ENCODE peak calls at places on chromosomes 5 and 9, in eight cellular contexts. K is cardiac fibroblast, U is stomach, S is AG04450, B is astrocyte of the spinal cord, V is DND-41, L is mammary epithelial cell, P is foreskin fibroblast. H is an unnamed sample.

GRCh38 chr5:34923694-34924461 is 5.5 kb upstream of the DNAJC21 start:
- DNase-seq in U (no peak), P (peak; percentile 82), K (peak; percentile 76), L (peak; percentile 91), B (peak; percentile 94), V (no peak), S (peak; percentile 57), H (peak; percentile 24)

GRCh38 chr5:1195916-1196315 is 5.5 kb upstream of the SLC6A19 start:
- DNase-seq in V (no peak), L (no peak), U (no peak), S (no peak), B (no peak), K (no peak), P (no peak), H (no peak)

GRCh38 chr5:157516016-157516415 is 56.0 kb downstream of the NIPAL4 start:
- DNase-seq in S (peak; percentile 53), U (no peak), P (peak; percentile 59), K (peak; percentile 69), V (no peak), L (peak; percentile 82), B (peak; percentile 91), H (no peak)

GRCh38 chr9:71769175-71770165 is 1.2 kb upstream of the CEMIP2 start:
- DNase-seq in K (peak; percentile 41), P (peak; percentile 41), S (no peak), V (peak; percentile 29), U (peak; percentile 89), L (peak; percentile 77), B (peak; percentile 35), H (peak; percentile 33)

GRCh38 chr9:34612788-34613390 is 992 bp upstream of the RPP25L start:
- DNase-seq in S (no peak), K (peak; percentile 79), U (peak; percentile 78), B (peak; percentile 67), L (peak; percentile 88), P (peak; percentile 66), V (peak; percentile 68), H (peak; percentile 81)

GRCh38 chr9:16532681-16533450 is 337.6 kb downstream of the BNC2 start:
- DNase-seq in P (peak; percentile 76), K (peak; percentile 86), S (peak; percentile 49), U (no peak), L (peak; percentile 79), V (no peak), B (peak; percentile 82), H (no peak)

GRCh38 chr9:129809346-129809745 is 6.4 kb downstream of the TOR1B start:
- DNase-seq in V (no peak), S (no peak), K (no peak), P (no peak), L (no peak), B (no peak), U (no peak), H (no peak)

GRCh38 chr5:151448038-151448985 is 909 bp downstream of the SLC36A1 start:
- DNase-seq in U (peak; percentile 43), V (peak; percentile 18), L (peak; percentile 42), B (no peak), P (no peak), K (no peak), S (no peak), H (no peak)

GRCh38 chr5:20694121-20694520 is 706.1 kb upstream of the CDH18 start:
- DNase-seq in S (no peak), U (no peak), L (peak; percentile 52), B (peak; percentile 11), V (no peak), P (no peak), K (no peak), H (no peak)

GRCh38 chr9:36854034-36854433 is 180.0 kb downstream of the PAX5 start:
- DNase-seq in V (no peak), K (no peak), P (no peak), S (no peak), B (no peak), L (no peak), U (no peak), H (no peak)

GRCh38 chr5:142757564-142757963 is 12.6 kb upstream of the ARHGAP26 start:
- DNase-seq in L (no peak), U (no peak), V (no peak), S (no peak), B (no peak), K (no peak), P (no peak), H (no peak)

GRCh38 chr9:107155244-107155817 is 127.7 kb upstream of the RAD23B start:
- DNase-seq in U (no peak), S (no peak), V (no peak), P (no peak), K (no peak), B (no peak), L (no peak), H (no peak)

GRCh38 chr9:113798062-113799030 is 77.8 kb upstream of the ZNF618 start:
- DNase-seq in K (no peak), S (no peak), L (no peak), P (no peak), V (no peak), B (no peak), U (no peak), H (no peak)

GRCh38 chr9:130010151-130010988 is 32.6 kb downstream of the FNBP1 start:
- DNase-seq in B (no peak), K (no peak), L (peak; percentile 39), V (no peak), P (no peak), U (no peak), S (no peak), H (no peak)

GRCh38 chr9:88196456-88196855 is 58.2 kb upstream of the SPATA31C2 start:
- DNase-seq in K (no peak), S (no peak), B (no peak), V (no peak), L (no peak), U (no peak), P (no peak), H (no peak)

GRCh38 chr9:76699966-76700365 is 64.3 kb upstream of the PCA3 start:
- DNase-seq in V (no peak), P (peak; percentile 58), L (no peak), K (peak; percentile 84), B (peak; percentile 84), U (no peak), S (peak; percentile 13), H (no peak)

GRCh38 chr5:90338712-90339372 is 70.7 kb downstream of the CETN3 start:
- DNase-seq in S (no peak), U (no peak), L (no peak), P (no peak), V (no peak), K (no peak), B (no peak), H (peak; percentile 20)

GRCh38 chr9:30280229-30280900 is 2104.1 kb upstream of the ACO1 start:
- DNase-seq in S (no peak), B (no peak), L (no peak), U (no peak), K (no peak), V (no peak), P (no peak), H (no peak)

GRCh38 chr5:176420086-176420485 is 3.7 kb upstream of the CLTB start:
- DNase-seq in P (no peak), B (no peak), L (no peak), V (no peak), U (no peak), K (no peak), S (no peak), H (no peak)

GRCh38 chr9:133135193-133135745 is 14.2 kb upstream of the RALGDS start:
- DNase-seq in U (peak; percentile 87), B (peak; percentile 96), L (peak; percentile 97), S (no peak), V (no peak), P (no peak), K (peak; percentile 78), H (no peak)

GRCh38 chr5:148524721-148525120 is 129.6 kb downstream of the HTR4 start:
- DNase-seq in P (no peak), U (no peak), K (no peak), V (no peak), S (no peak), B (no peak), L (no peak), H (no peak)

DNA sequence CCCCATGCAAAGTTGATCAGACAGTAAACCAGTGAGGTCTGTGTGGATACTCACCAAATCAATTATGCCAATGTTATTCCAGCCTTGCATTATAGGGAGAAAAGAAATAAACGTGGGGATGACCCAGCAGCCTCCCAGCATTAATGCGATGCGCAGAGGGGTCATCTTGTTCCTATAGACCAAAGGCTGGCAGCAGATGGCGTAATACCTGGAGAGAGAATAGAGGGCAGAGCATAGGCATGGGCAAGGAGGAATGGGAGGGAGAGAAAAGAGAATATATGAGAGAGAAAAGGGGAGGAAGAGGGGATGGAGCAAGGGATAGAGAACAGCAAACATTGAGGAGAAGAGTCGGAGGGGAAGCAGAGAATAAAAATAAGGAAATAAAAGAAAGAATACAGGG is 131.2 kb downstream of the HTR4 start:
- DNase-seq in U (no peak), S (no peak), B (no peak), P (no peak), V (no peak), L (no peak), K (no peak), H (no peak)
- TF ChIP-seq CTCF in U (no peak), S (no peak), B (no peak), P (no peak), V (no peak), L (no peak), K (no peak), H (no peak)

DNA sequence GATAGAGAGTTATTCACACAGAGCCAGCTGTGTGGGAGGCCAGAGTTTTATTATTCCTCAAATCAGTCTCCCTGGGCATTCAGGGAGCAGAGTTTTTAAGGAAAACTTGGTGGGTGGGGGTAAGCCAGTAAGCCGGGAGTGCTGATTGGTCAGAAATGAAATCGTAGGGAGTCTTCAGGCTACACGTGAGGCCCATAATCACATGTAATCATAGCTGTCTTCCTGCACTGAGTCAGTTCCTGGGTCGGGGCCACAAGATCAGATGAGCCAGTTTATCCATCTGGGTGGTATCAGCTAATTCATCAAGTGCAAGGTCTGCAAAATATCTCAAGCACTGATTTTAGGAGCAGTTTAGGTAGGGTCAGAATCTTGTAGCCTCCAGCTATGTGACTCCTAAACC is 10.8 kb upstream of the TTC39B start:
- DNase-seq in S (no peak), K (no peak), L (no peak), P (no peak), U (no peak), B (no peak), V (no peak), H (no peak)
- TF ChIP-seq CTCF in S (no peak), K (no peak), L (no peak), P (no peak), U (no peak), B (no peak), V (no peak), H (no peak)

DNA sequence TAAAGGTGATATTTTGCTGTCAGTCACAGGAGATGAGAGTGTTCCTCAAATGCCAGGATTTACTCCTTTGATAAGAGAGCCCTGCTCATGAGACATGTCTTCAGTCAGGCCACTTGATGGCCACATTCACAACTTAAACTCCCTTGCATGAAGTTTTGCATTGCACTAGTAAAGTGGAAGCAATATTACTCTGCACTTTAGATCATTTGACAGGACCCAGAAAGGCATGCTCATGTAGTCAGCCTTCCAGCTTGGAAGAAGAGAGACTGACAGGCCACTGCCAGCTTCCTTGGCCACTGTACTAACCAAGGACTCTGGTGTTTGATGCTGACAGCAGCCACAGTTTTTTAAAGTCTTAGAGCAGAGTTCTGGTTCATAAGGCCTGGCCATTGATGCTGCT is 42.6 kb downstream of the NPR3 start:
- DNase-seq in S (no peak), L (no peak), U (no peak), P (peak; percentile 30), B (no peak), K (no peak), V (no peak), H (no peak)
- TF ChIP-seq CTCF in S (no peak), L (no peak), U (no peak), P (peak; percentile 4), B (no peak), K (no peak), V (no peak), H (no peak)

GRCh38 chr5:53381-54174 is 38.4 kb upstream of the PLEKHG4B start:
- DNase-seq in U (peak; percentile 73), B (peak; percentile 20), S (no peak), V (no peak), L (peak; percentile 16), K (peak; percentile 36), P (no peak), H (no peak)
- TF ChIP-seq CTCF in U (no peak), B (peak; percentile 19), S (no peak), V (no peak), L (peak; percentile 18), K (no peak), P (no peak), H (no peak)